ENCODE peak calls at places on chromosomes 16 and 17, in five cellular contexts. One of them, this sample, is unnamed.
A peak's percentile ranks its signal among the peaks of the same experiment; 100 is the strongest.

GRCh38 chr17:49198206-49198605 is 12.2 kb downstream of the GNGT2 start:
- DNase-seq in head of caudate nucleus: no peak
- DNase-seq in substantia nigra: no peak
- DNase-seq in astrocyte: no peak
- DNase-seq in body of pancreas: no peak
- DNase-seq in this sample: no peak

GRCh38 chr16:62638964-62639861 is 603.0 kb upstream of the CDH8 start:
- DNase-seq in body of pancreas: no peak
- DNase-seq in substantia nigra: no peak
- DNase-seq in head of caudate nucleus: no peak
- DNase-seq in astrocyte: no peak
- DNase-seq in this sample: no peak

GRCh38 chr16:26348095-26348494 is 656.3 kb downstream of the HS3ST4 start:
- DNase-seq in astrocyte: no peak
- DNase-seq in body of pancreas: no peak
- DNase-seq in head of caudate nucleus: no peak
- DNase-seq in substantia nigra: no peak
- DNase-seq in this sample: no peak

GRCh38 chr17:57455063-57455914 is 199.0 kb downstream of the MSI2 start:
- DNase-seq in body of pancreas: no peak
- DNase-seq in substantia nigra: no peak
- DNase-seq in astrocyte: peak; percentile 94
- DNase-seq in head of caudate nucleus: no peak
- DNase-seq in this sample: peak; percentile 52

GRCh38 chr17:45043268-45043681 is 8.2 kb downstream of the DCAKD start:
- DNase-seq in body of pancreas: no peak
- DNase-seq in head of caudate nucleus: no peak
- DNase-seq in substantia nigra: no peak
- DNase-seq in astrocyte: no peak
- DNase-seq in this sample: no peak

GRCh38 chr16:84308120-84308519 is 13.4 kb downstream of the WFDC1 start:
- DNase-seq in body of pancreas: no peak
- DNase-seq in astrocyte: no peak
- DNase-seq in head of caudate nucleus: no peak
- DNase-seq in substantia nigra: no peak
- DNase-seq in this sample: peak; percentile 32

GRCh38 chr16:8864480-8864879 is 4.3 kb downstream of the CARHSP1 start:
- DNase-seq in body of pancreas: no peak
- DNase-seq in head of caudate nucleus: no peak
- DNase-seq in substantia nigra: no peak
- DNase-seq in astrocyte: no peak
- DNase-seq in this sample: no peak

GRCh38 chr16:69404275-69404805 is 18.5 kb upstream of the TERF2 start:
- DNase-seq in substantia nigra: no peak
- DNase-seq in astrocyte: peak; percentile 69
- DNase-seq in body of pancreas: no peak
- DNase-seq in head of caudate nucleus: no peak
- DNase-seq in this sample: no peak

GRCh38 chr16:55703003-55704001 is 47.5 kb downstream of the SLC6A2 start:
- DNase-seq in head of caudate nucleus: peak; percentile 45
- DNase-seq in body of pancreas: peak; percentile 22
- DNase-seq in astrocyte: peak; percentile 35
- DNase-seq in substantia nigra: no peak
- DNase-seq in this sample: peak; percentile 19

GRCh38 chr16:23206986-23207385 is 24.4 kb downstream of the SCNN1G start:
- DNase-seq in astrocyte: no peak
- DNase-seq in body of pancreas: no peak
- DNase-seq in substantia nigra: no peak
- DNase-seq in head of caudate nucleus: no peak
- DNase-seq in this sample: no peak

GRCh38 chr16:83215417-83216001 is 588.7 kb downstream of the CDH13 start:
- DNase-seq in body of pancreas: peak; percentile 36
- DNase-seq in astrocyte: no peak
- DNase-seq in head of caudate nucleus: peak; percentile 4
- DNase-seq in substantia nigra: no peak
- DNase-seq in this sample: peak; percentile 40

GRCh38 chr16:28064150-28064549 is 636 bp upstream of the GSG1L start:
- DNase-seq in body of pancreas: no peak
- DNase-seq in substantia nigra: no peak
- DNase-seq in astrocyte: no peak
- DNase-seq in head of caudate nucleus: no peak
- DNase-seq in this sample: no peak

GRCh38 chr16:53099318-53100130 is 44.7 kb downstream of the CHD9 start:
- DNase-seq in substantia nigra: peak; percentile 73
- DNase-seq in head of caudate nucleus: peak; percentile 89
- DNase-seq in body of pancreas: peak; percentile 95
- DNase-seq in astrocyte: peak; percentile 94
- DNase-seq in this sample: peak; percentile 35

GRCh38 chr16:3854740-3855139 is 25.8 kb downstream of the CREBBP start:
- DNase-seq in substantia nigra: no peak
- DNase-seq in astrocyte: no peak
- DNase-seq in head of caudate nucleus: no peak
- DNase-seq in body of pancreas: no peak
- DNase-seq in this sample: no peak

GRCh38 chr17:76382803-76383644 is 1.4 kb upstream of the SPHK1 start:
- DNase-seq in astrocyte: peak; percentile 80
- DNase-seq in substantia nigra: no peak
- DNase-seq in head of caudate nucleus: no peak
- DNase-seq in body of pancreas: peak; percentile 40
- DNase-seq in this sample: peak; percentile 72

GRCh38 chr17:50151041-50151936 is 812 bp upstream of the PPP1R9B start:
- DNase-seq in substantia nigra: peak; percentile 54
- DNase-seq in body of pancreas: peak; percentile 86
- DNase-seq in astrocyte: peak; percentile 82
- DNase-seq in head of caudate nucleus: peak; percentile 92
- DNase-seq in this sample: peak; percentile 96

GRCh38 chr16:14071576-14072271 is 605 bp downstream of the MRTFB start:
- DNase-seq in head of caudate nucleus: peak; percentile 8
- DNase-seq in substantia nigra: no peak
- DNase-seq in body of pancreas: no peak
- DNase-seq in astrocyte: no peak
- DNase-seq in this sample: no peak